ENCODE peak calls at places on chromosomes 1 and 21, in four cellular contexts. E, G, K and I are unnamed samples.

GRCh38 chr1:178397678-178398077 is 99.1 kb downstream of the CLEC20A start:
- DNase-seq in E (no peak), G (peak; percentile 53), K (no peak), I (peak; percentile 46)

GRCh38 chr21:43023175-43023574 is 48.8 kb downstream of the PKNOX1 start:
- DNase-seq in E (no peak), G (no peak), K (no peak), I (no peak)

GRCh38 chr1:204684551-204685235 is 845 bp downstream of the LRRN2 start:
- DNase-seq in E (peak; percentile 20), G (no peak), K (no peak), I (no peak)

GRCh38 chr1:95386915-95387314 is 152.9 kb downstream of the RWDD3 start:
- DNase-seq in E (no peak), G (no peak), K (no peak), I (no peak)

GRCh38 chr1:203888807-203889251 is 27.4 kb downstream of the SNRPE start:
- DNase-seq in E (no peak), G (peak; percentile 75), K (no peak), I (peak; percentile 78)

GRCh38 chr1:51231121-51231520 is 5.0 kb upstream of the RNF11 start:
- DNase-seq in E (no peak), G (peak; percentile 21), K (no peak), I (peak; percentile 70)

GRCh38 chr1:100250264-100250663 is 630 bp upstream of the DBT start:
- DNase-seq in E (no peak), G (no peak), K (no peak), I (peak; percentile 4)

GRCh38 chr1:36778773-36779172 is 255.5 kb downstream of the GRIK3 start:
- DNase-seq in E (no peak), G (no peak), K (no peak), I (no peak)

GRCh38 chr1:193448682-193449461 is 262.5 kb upstream of the B3GALT2 start:
- DNase-seq in E (no peak), G (peak; percentile 10), K (no peak), I (no peak)

GRCh38 chr1:204130989-204131892 is 20.6 kb downstream of the ETNK2 start:
- DNase-seq in E (no peak), G (peak; percentile 96), K (no peak), I (peak; percentile 94)

GRCh38 chr1:235864965-235865525 is 1.7 kb downstream of the LYST start:
- DNase-seq in E (no peak), G (peak; percentile 43), K (no peak), I (peak; percentile 37)

GRCh38 chr1:44505210-44505993 is 100.3 kb downstream of the RNF220 start:
- DNase-seq in E (no peak), G (peak; percentile 5), K (no peak), I (no peak)

GRCh38 chr1:179228783-179229213 is 679 bp downstream of the ABL2 start:
- DNase-seq in E (peak; percentile 36), G (peak; percentile 50), K (peak; percentile 72), I (peak; percentile 72)

GRCh38 chr1:53015508-53015860 is 46.5 kb upstream of the PODN start:
- DNase-seq in E (no peak), G (no peak), K (no peak), I (no peak)

GRCh38 chr21:31909153-31909771 is 36.4 kb downstream of the HUNK start:
- DNase-seq in E (no peak), G (no peak), K (no peak), I (peak; percentile 30)

GRCh38 chr1:91797164-91797563 is 88.8 kb downstream of the TGFBR3 start:
- DNase-seq in E (no peak), G (no peak), K (no peak), I (no peak)

GRCh38 chr1:174642393-174642792 is 194.6 kb downstream of the GPR52 start:
- DNase-seq in E (no peak), G (no peak), K (no peak), I (no peak)

GRCh38 chr1:160085686-160086089 is 4.3 kb downstream of the KCNJ9 start:
- DNase-seq in E (peak; percentile 55), G (peak; percentile 71), K (peak; percentile 94), I (peak; percentile 75)

GRCh38 chr21:45590246-45590725 is 48.0 kb upstream of the SLC19A1 start:
- DNase-seq in E (peak; percentile 55), G (peak; percentile 18), K (no peak), I (peak; percentile 70)